ENCODE peak calls at places on chromosomes 12 and 14, in ten cellular contexts. N is uterus; Y is right lobe of liver; F is CD8-positive, alpha-beta T cell; P is ascending aorta; S is heart left ventricle; X is astrocyte; V is lower lobe of right lung; G is gastrocnemius medialis; B is HAP-1. M is an unnamed sample.

GRCh38 chr14:99603471-99603933 is 505 bp downstream of the CCDC85C start:
- DNase-seq in Y (no peak), F (peak; percentile 44), P (no peak), S (no peak), B (peak; percentile 50), V (no peak), X (peak; percentile 41), G (no peak), N (no peak), M (peak; percentile 75)

GRCh38 chr14:66643344-66643743 is 135.4 kb downstream of the GPHN start:
- DNase-seq in G (no peak), Y (no peak), N (no peak), X (peak; percentile 25), S (no peak), B (no peak), P (no peak), V (no peak), F (no peak), M (no peak)

GRCh38 chr12:4703676-4704075 is 16.5 kb upstream of the GALNT8 start:
- DNase-seq in X (no peak), P (no peak), Y (no peak), N (no peak), F (no peak), B (no peak), G (no peak), S (no peak), V (no peak), M (no peak)

GRCh38 chr14:105605501-105606304 is 79.3 kb downstream of the TMEM121 start:
- DNase-seq in F (no peak), N (no peak), G (no peak), P (no peak), S (peak; percentile 52), V (no peak), X (no peak), B (no peak), Y (no peak), M (no peak)

GRCh38 chr12:6613015-6613775 is 6.0 kb upstream of the CHD4 start:
- DNase-seq in B (peak; percentile 88), N (peak; percentile 89), Y (no peak), P (peak; percentile 64), V (peak; percentile 86), X (peak; percentile 74), F (peak; percentile 44), S (peak; percentile 82), G (no peak), M (peak; percentile 87)

GRCh38 chr12:112266473-112266872 is 115.8 kb downstream of the HECTD4 start:
- DNase-seq in Y (no peak), V (no peak), S (no peak), N (no peak), G (no peak), P (no peak), B (no peak), F (no peak), X (no peak), M (no peak)

GRCh38 chr14:52272375-52272774 is 4.9 kb downstream of the PTGDR start:
- DNase-seq in S (no peak), Y (no peak), B (peak; percentile 48), N (no peak), V (no peak), X (no peak), F (no peak), P (no peak), G (no peak), M (no peak)

GRCh38 chr12:91108196-91108595 is 3.1 kb downstream of the LUM start:
- DNase-seq in V (no peak), P (no peak), F (no peak), B (no peak), Y (no peak), G (no peak), N (no peak), S (no peak), X (no peak), M (no peak)

GRCh38 chr12:131098178-131098981 is 144.7 kb downstream of the ADGRD1 start:
- DNase-seq in P (no peak), G (no peak), V (peak; percentile 30), Y (peak; percentile 25), X (no peak), F (no peak), S (peak; percentile 31), B (no peak), N (peak; percentile 9), M (peak; percentile 48)

GRCh38 chr12:49030119-49030518 is 11.5 kb upstream of the PRKAG1 start:
- DNase-seq in P (no peak), X (no peak), V (no peak), S (no peak), F (no peak), G (no peak), B (no peak), Y (no peak), N (no peak), M (no peak)

GRCh38 chr12:133080619-133081407 is at the start of gene ZNF140:
- DNase-seq in F (peak; percentile 94), G (peak; percentile 92), X (peak; percentile 96), S (peak; percentile 97), Y (peak; percentile 97), P (peak; percentile 83), B (peak; percentile 96), N (peak; percentile 96), V (peak; percentile 98), M (peak; percentile 97)

GRCh38 chr12:133080051-133080618 is 588 bp upstream of the ZNF140 start:
- DNase-seq in F (peak; percentile 96), V (peak; percentile 99), S (peak; percentile 98), P (peak; percentile 95), B (peak; percentile 98), N (peak; percentile 98), Y (peak; percentile 100), X (peak; percentile 100), G (peak; percentile 98), M (peak; percentile 99)

GRCh38 chr12:133081408-133081806 is 684 bp downstream of the ZNF140 start:
- DNase-seq in N (peak; percentile 28), G (no peak), V (no peak), X (no peak), P (no peak), B (no peak), S (no peak), F (no peak), Y (peak; percentile 42), M (no peak)

GRCh38 chr12:133083345-133083744 is 2.6 kb downstream of the ZNF140 start:
- DNase-seq in S (no peak), V (no peak), P (no peak), Y (no peak), G (no peak), X (no peak), F (no peak), B (no peak), N (no peak), M (no peak)
- H3K9me3 ChIP-seq in S (peaks cover 57% of the 10 kb centered on the region), V (peaks cover 76% of the 10 kb centered on the region), P (peaks cover 86% of the 10 kb centered on the region), Y (no peaks in the 10 kb centered on the region), G (peaks cover 82% of the 10 kb centered on the region), X (peaks cover 49% of the 10 kb centered on the region), F (peaks cover 55% of the 10 kb centered on the region), B (peaks cover 16% of the 10 kb centered on the region), N (peaks cover 75% of the 10 kb centered on the region), M (peaks cover 75% of the 10 kb centered on the region)

DNA sequence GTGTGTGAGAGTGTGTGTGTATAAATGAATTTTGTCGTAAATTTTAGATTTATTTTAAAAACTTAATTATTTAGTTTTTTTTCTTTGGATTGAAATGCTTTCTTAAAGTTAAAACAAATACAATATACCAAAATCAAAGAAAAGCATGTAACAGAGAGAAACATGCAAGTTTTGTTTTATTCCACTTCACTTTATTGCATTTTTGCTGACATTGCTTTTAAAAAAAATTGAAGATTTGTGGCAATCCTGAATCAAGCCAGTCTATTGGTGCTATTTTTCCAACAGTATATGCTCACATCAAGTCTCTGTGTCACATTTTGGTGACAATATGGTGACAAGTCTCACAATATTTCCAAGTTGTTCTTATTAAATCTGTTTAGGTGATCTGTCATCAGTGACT is 258.9 kb downstream of the FLRT2 start:
- DNase-seq in X (no peak), F (no peak), S (no peak), V (no peak), N (no peak), B (no peak), Y (no peak), P (no peak), G (no peak), M (no peak)
- H3K9me3 ChIP-seq in X (no peaks in the 10 kb centered on the region), F (no peaks in the 10 kb centered on the region), S (no peaks in the 10 kb centered on the region), V (no peaks in the 10 kb centered on the region), N (no peaks in the 10 kb centered on the region), B (no peaks in the 10 kb centered on the region), Y (no peaks in the 10 kb centered on the region), P (no peaks in the 10 kb centered on the region), G (no peaks in the 10 kb centered on the region), M (no peaks in the 10 kb centered on the region)

GRCh38 chr12:34291001-34291400 is 268.7 kb downstream of the ALG10 start:
- DNase-seq in F (no peak), S (peak; percentile 35), P (no peak), V (no peak), B (no peak), G (no peak), X (no peak), Y (no peak), N (no peak), M (peak; percentile 48)

GRCh38 chr12:34292736-34293625 is 270.7 kb downstream of the ALG10 start:
- DNase-seq in V (peak; percentile 19), P (no peak), B (no peak), G (no peak), X (no peak), S (peak; percentile 38), Y (peak; percentile 36), F (no peak), N (peak; percentile 5), M (peak; percentile 42)

GRCh38 chr12:34289431-34290190 is 267.3 kb downstream of the ALG10 start:
- DNase-seq in F (no peak), X (no peak), B (no peak), G (no peak), N (no peak), P (no peak), V (peak; percentile 18), Y (peak; percentile 32), S (peak; percentile 36), M (peak; percentile 48)

GRCh38 chr12:34290191-34290995 is 268.1 kb downstream of the ALG10 start:
- DNase-seq in P (no peak), N (no peak), V (no peak), F (no peak), G (no peak), S (no peak), X (no peak), B (no peak), Y (peak; percentile 32), M (peak; percentile 53)

GRCh38 chr12:34291426-34291901 is 269.2 kb downstream of the ALG10 start:
- DNase-seq in F (no peak), G (no peak), N (no peak), B (no peak), P (no peak), S (peak; percentile 20), X (no peak), V (peak; percentile 22), Y (peak; percentile 31), M (no peak)
- H3K9me3 ChIP-seq in F (no peaks in the 10 kb centered on the region), G (no peaks in the 10 kb centered on the region), N (no peaks in the 10 kb centered on the region), B (no peaks in the 10 kb centered on the region), P (peaks cover 8% of the 10 kb centered on the region), S (peaks cover under 1% of the 10 kb centered on the region), X (peaks cover 25% of the 10 kb centered on the region), V (peaks cover 9% of the 10 kb centered on the region), Y (no peaks in the 10 kb centered on the region), M (no peaks in the 10 kb centered on the region)

DNA sequence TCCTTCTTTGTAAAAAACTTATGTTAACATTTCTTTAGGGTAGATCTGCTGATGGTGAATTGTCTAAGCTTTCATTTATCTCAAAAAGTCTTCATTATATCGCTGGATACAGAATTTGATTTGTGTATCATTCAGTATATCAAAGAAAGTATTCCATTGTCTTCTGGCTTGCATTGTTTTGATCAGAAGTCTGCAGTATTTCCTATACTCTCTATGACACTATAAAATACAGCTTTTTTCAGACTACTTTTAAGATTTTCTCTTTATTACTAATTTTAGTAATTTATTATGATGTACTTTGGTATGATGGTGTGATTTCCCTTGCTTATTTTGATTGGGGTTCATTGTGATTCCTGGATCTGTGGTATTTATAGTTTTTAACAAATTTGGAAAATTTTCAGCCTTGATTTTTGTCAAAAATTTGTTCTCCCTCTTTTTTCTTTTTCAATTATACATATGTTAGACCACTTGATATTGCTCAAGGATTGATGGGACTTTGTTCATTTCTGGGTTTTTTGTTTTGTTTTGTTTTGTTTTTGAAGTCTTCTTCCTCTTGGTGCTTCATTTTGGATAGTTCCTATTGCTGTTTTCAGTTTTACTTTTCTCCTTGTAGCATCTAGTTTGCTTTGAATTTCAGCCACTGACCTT is 176.5 kb downstream of the ZFP36L1 start:
- DNase-seq in G (no peak), S (no peak), Y (no peak), F (no peak), P (no peak), B (no peak), N (no peak), V (no peak), X (no peak), M (no peak)
- H3K9me3 ChIP-seq in G (peaks cover 22% of the 10 kb centered on the region), S (peaks cover 24% of the 10 kb centered on the region), Y (no peaks in the 10 kb centered on the region), F (peaks cover 13% of the 10 kb centered on the region), P (peaks cover 25% of the 10 kb centered on the region), B (no peaks in the 10 kb centered on the region), N (peaks cover 21% of the 10 kb centered on the region), V (peaks cover 43% of the 10 kb centered on the region), X (peaks cover 11% of the 10 kb centered on the region), M (peaks cover 28% of the 10 kb centered on the region)

M was measured in upper lobe of right lung.